ENCODE peak calls at places on chromosomes 2 and 18, in five cellular contexts. L, A, C, G and U are unnamed samples.

GRCh38 chr2:59896499-59896898 is 657.0 kb downstream of the BCL11A start:
- DNase-seq in G (no peak), C (no peak), A (no peak), L (no peak), U (no peak)

GRCh38 chr2:74333175-74333574 is 10.0 kb downstream of the SLC4A5 start:
- DNase-seq in A (peak; percentile 44), L (no peak), G (peak; percentile 63), C (peak; percentile 11), U (peak; percentile 68)

GRCh38 chr2:188845692-188846091 is 128.5 kb upstream of the COL3A1 start:
- DNase-seq in A (no peak), G (no peak), C (no peak), L (no peak), U (peak; percentile 11)

GRCh38 chr2:241597561-241597960 is 39.0 kb downstream of the BOK start:
- DNase-seq in C (no peak), L (no peak), G (no peak), A (no peak), U (no peak)

GRCh38 chr2:108810993-108811957 is 24.7 kb downstream of the CCDC138 start:
- DNase-seq in A (no peak), G (no peak), C (no peak), L (no peak), U (no peak)

GRCh38 chr2:37414470-37414949 is 70.1 kb downstream of the QPCT start:
- DNase-seq in G (peak; percentile 62), C (peak; percentile 54), L (no peak), A (peak; percentile 67), U (peak; percentile 67)

GRCh38 chr2:56184500-56184996 is 758 bp downstream of the CCDC85A start:
- DNase-seq in A (peak; percentile 49), L (no peak), G (peak; percentile 9), C (peak; percentile 2), U (peak; percentile 58)

GRCh38 chr18:47550611-47551010 is 299.2 kb upstream of the SKOR2 start:
- DNase-seq in L (no peak), C (no peak), G (no peak), A (no peak), U (no peak)

GRCh38 chr2:233051241-233052149 is 8.6 kb upstream of the INPP5D start:
- DNase-seq in A (peak; percentile 67), L (no peak), C (no peak), G (peak; percentile 21), U (no peak)

GRCh38 chr2:60468390-60469085 is 84.9 kb downstream of the BCL11A start:
- DNase-seq in C (no peak), A (peak; percentile 22), L (no peak), G (no peak), U (peak; percentile 76)